ENCODE peak calls at places on chromosomes 16 and 17, in eight cellular contexts. D is pancreas, E is cardiac muscle cell, M is H9, Y is transverse colon, J is lung, H is ovary, B is heart left ventricle. R is an unnamed sample.

GRCh38 chr16:7331997-7332396 is 648 bp upstream of the RBFOX1 start:
- DNase-seq in J (no peak), D (no peak), B (no peak), Y (no peak), E (no peak), H (no peak), M (no peak), R (no peak)

GRCh38 chr16:5025171-5025632 is 8.5 kb downstream of the NAGPA start:
- DNase-seq in B (no peak), Y (peak; percentile 34), M (peak; percentile 85), E (peak; percentile 70), J (no peak), D (no peak), H (peak; percentile 32), R (peak; percentile 33)

GRCh38 chr17:57313276-57313835 is 57.0 kb downstream of the MSI2 start:
- DNase-seq in D (no peak), Y (no peak), J (no peak), M (no peak), E (no peak), H (no peak), B (no peak), R (no peak)

GRCh38 chr17:20080513-20080912 is 71.4 kb downstream of the SPECC1 start:
- DNase-seq in H (no peak), B (no peak), Y (no peak), D (no peak), E (no peak), M (no peak), J (no peak), R (no peak)

GRCh38 chr17:39123627-39124026 is 27.8 kb downstream of the PLXDC1 start:
- DNase-seq in Y (no peak), E (no peak), H (no peak), J (no peak), B (no peak), D (peak; percentile 35), M (no peak), R (no peak)

GRCh38 chr16:87329436-87330256 is 12.5 kb upstream of the C16orf95 start:
- DNase-seq in B (peak; percentile 27), Y (no peak), H (no peak), M (no peak), J (no peak), D (no peak), E (no peak), R (no peak)

GRCh38 chr17:76075364-76076099 is 951 bp downstream of the GALR2 start:
- DNase-seq in D (no peak), M (peak; percentile 79), Y (no peak), J (no peak), H (no peak), B (no peak), E (peak; percentile 69), R (no peak)

GRCh38 chr17:72071330-72071729 is 49.5 kb upstream of the SOX9 start:
- DNase-seq in D (no peak), H (no peak), E (no peak), Y (no peak), M (no peak), B (no peak), J (no peak), R (no peak)

GRCh38 chr17:73770115-73770848 is 126.0 kb upstream of the SDK2 start:
- DNase-seq in M (no peak), H (peak; percentile 46), D (peak; percentile 80), J (peak; percentile 65), B (peak; percentile 91), E (peak; percentile 42), Y (peak; percentile 74), R (peak; percentile 84)

GRCh38 chr16:7482596-7483290 is 150.1 kb downstream of the RBFOX1 start:
- DNase-seq in M (no peak), E (no peak), B (no peak), J (no peak), D (no peak), H (no peak), Y (no peak), R (no peak)

GRCh38 chr16:74568961-74569631 is 37.8 kb downstream of the GLG1 start:
- DNase-seq in E (no peak), J (no peak), D (no peak), M (no peak), Y (no peak), B (no peak), H (no peak), R (no peak)

GRCh38 chr17:32814837-32815236 is 62.1 kb downstream of the MYO1D start:
- DNase-seq in D (no peak), M (no peak), Y (no peak), J (no peak), B (no peak), E (no peak), H (no peak), R (no peak)

GRCh38 chr17:31392002-31392855 is 754 bp downstream of the RAB11FIP4 start:
- DNase-seq in E (no peak), M (peak; percentile 48), H (no peak), B (no peak), J (no peak), D (no peak), Y (no peak), R (no peak)

GRCh38 chr17:75181608-75182318 is 996 bp downstream of the SUMO2 start:
- DNase-seq in D (no peak), Y (peak; percentile 30), M (no peak), E (peak; percentile 15), B (no peak), J (no peak), H (peak; percentile 34), R (no peak)

GRCh38 chr16:981695-982151 is at the start of gene SOX8:
- DNase-seq in Y (no peak), E (peak; percentile 82), H (no peak), M (no peak), J (no peak), D (no peak), B (peak; percentile 65), R (no peak)

DNA sequence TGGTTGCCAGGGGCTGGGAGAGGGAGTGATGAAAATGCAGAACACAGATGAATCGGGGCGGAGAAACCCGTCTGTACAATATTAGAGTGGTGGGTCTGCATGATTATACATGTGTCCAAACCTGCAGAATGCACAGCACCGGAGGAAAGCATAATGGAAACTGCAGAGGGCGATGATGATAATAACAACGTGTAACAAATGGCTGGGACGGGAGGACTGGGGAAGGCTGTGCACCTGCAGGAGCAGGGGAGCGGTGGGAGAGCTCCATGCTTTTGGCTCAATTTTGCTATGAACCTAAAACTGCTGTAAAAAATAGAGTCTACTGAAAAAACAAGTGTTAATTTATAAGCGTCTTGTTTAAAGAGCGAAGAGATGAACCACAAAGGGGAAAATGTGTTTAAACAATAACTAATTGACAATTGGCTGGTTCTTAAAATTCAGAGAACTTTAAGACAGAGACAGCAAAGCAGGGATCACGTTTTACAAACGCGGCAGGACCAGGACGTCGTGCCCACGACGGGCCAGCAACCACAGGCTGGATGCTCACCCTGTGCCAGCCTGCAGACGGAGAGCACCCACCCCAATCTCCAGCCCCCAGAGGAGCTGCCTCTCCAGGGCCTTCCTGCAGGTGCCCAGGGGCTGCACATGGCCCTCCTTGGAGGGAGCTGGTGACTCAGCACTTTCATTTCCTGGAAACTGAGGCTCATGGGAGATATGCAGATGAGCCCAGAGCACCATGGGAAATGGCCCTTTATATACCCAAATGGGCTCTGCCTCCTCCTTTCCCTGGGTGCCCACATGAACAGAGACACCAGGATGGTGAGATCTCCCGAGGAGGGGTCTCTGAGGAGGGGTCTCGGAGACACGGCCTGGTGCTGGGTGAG is at the start of gene TEX19:
- DNase-seq in D (no peak), E (no peak), H (no peak), J (no peak), Y (no peak), M (peak; percentile 62), B (no peak), R (no peak)
- TF ChIP-seq CTCF in D (no peak), E (no peak), H (no peak), J (no peak), Y (no peak), M (no peak), B (no peak), R (no peak)

GRCh38 chr17:30296499-30297038 is 4.8 kb upstream of the BLMH start:
- DNase-seq in M (no peak), H (no peak), E (no peak), J (no peak), Y (no peak), B (no peak), D (no peak), R (no peak)

GRCh38 chr17:30297715-30298114 is 6.0 kb upstream of the BLMH start:
- DNase-seq in J (no peak), Y (no peak), E (no peak), D (no peak), M (no peak), H (no peak), B (no peak), R (no peak)

GRCh38 chr17:30300803-30301202 is 9.1 kb upstream of the BLMH start:
- DNase-seq in H (no peak), Y (no peak), J (no peak), B (no peak), M (no peak), D (no peak), E (no peak), R (no peak)

GRCh38 chr17:30302241-30302640 is 10.5 kb upstream of the BLMH start:
- DNase-seq in H (no peak), Y (no peak), D (no peak), B (no peak), J (no peak), M (no peak), E (no peak), R (no peak)

GRCh38 chr17:30299000-30299399 is 7.3 kb upstream of the BLMH start:
- DNase-seq in M (no peak), B (no peak), Y (no peak), H (no peak), J (no peak), D (no peak), E (no peak), R (no peak)
- H3K4me1 ChIP-seq in M (no peaks in the 10 kb centered on the region), B (no peaks in the 10 kb centered on the region), Y (no peaks in the 10 kb centered on the region), H (no peaks in the 10 kb centered on the region), J (no peaks in the 10 kb centered on the region), D (no peaks in the 10 kb centered on the region), E (no peaks in the 10 kb centered on the region), R (no peaks in the 10 kb centered on the region)

DNA sequence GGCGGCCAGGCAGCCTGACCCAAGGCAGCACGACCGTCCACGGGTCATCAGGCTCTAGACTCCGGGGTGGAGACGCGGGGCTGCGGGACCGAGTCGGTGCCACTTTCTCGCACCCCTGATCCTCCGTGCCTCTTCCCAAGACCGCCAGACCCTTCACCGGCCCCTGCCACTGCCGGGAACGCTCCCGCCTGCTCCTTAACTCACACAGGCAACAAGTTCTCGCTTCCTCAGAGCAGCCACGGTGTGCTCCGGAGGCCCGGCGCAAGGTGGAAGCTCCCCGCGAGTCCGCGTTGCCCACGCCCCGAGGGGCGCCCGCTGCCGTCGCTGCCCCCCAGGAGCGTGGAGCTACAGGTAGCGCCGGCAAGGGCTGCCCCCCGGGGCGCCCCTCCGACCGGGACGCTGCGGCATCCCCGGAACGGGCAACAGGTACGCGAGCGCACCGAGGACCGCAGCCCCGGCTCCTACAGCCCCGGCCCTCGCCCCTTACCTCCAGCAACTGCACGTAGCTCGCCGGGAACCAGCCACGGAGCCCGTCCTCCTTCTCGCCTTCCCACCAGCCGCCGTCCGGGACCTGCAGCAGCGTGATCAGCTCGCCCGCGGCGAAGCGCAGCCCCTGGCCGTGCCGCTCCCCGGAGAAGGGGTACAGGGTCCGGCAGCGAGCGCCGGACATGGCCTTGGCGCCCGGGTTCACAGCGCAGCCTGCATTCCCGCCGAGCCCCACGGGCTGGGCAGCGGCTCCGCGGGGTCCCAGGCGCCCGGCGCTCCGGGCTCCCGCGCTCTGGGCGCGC is 491 bp downstream of the GAS7 start:
- DNase-seq in B (peak; percentile 68), M (peak; percentile 49), D (no peak), H (peak; percentile 35), Y (no peak), E (peak; percentile 55), J (no peak), R (peak; percentile 30)
- H3K27me3 ChIP-seq in B (no peaks in the 10 kb centered on the region), M (peaks cover 7% of the 10 kb centered on the region), D (no peaks in the 10 kb centered on the region), H (no peaks in the 10 kb centered on the region), Y (peaks cover 34% of the 10 kb centered on the region), E (peaks cover 12% of the 10 kb centered on the region), J (peaks cover 2% of the 10 kb centered on the region), R (peaks cover 7% of the 10 kb centered on the region)

GRCh38 chr17:78689029-78689428 is 93.0 kb downstream of the CYTH1 start:
- DNase-seq in B (no peak), M (no peak), D (no peak), E (no peak), J (no peak), Y (no peak), H (no peak), R (no peak)
- TF ChIP-seq CTCF in B (no peak), M (peak; percentile 30), D (no peak), E (no peak), J (no peak), Y (no peak), H (no peak), R (no peak)

R was measured in heart right ventricle.